ENCODE peak calls at places on chromosomes 4 and X, in five cellular contexts. W is Caki2, Q is tibial artery, Z is EH, L is ovary. O is an unnamed sample.

GRCh38 chr4:73222466-73223257 is 35.9 kb downstream of the ANKRD17 start:
- DNase-seq in W (peak; percentile 76), Q (no peak), Z (peak; percentile 94), L (peak; percentile 32), O (no peak)

GRCh38 chr4:142846729-142847606 is 867 bp upstream of the INPP4B start:
- DNase-seq in W (no peak), Q (peak; percentile 67), Z (peak; percentile 49), L (peak; percentile 19), O (peak; percentile 48)

GRCh38 chr4:76301068-76301774 is 5.3 kb upstream of the STBD1 start:
- DNase-seq in W (peak; percentile 81), Q (no peak), Z (peak; percentile 86), L (no peak), O (no peak)

GRCh38 chr4:162163892-162164759 is at the start of gene FSTL5:
- DNase-seq in W (peak; percentile 92), Q (peak; percentile 55), Z (peak; percentile 12), L (peak; percentile 10), O (peak; percentile 81)

GRCh38 chrX:12463873-12464272 is 325.6 kb downstream of the FRMPD4 start:
- DNase-seq in W (no peak), Q (no peak), Z (no peak), L (no peak), O (no peak)

GRCh38 chr4:107721436-107722090 is 1.5 kb upstream of the PAPSS1 start:
- DNase-seq in W (no peak), Q (no peak), Z (no peak), L (peak; percentile 29), O (peak; percentile 77)

GRCh38 chr4:132619968-132620367 is 529.1 kb upstream of the PCDH10 start:
- DNase-seq in W (no peak), Q (no peak), Z (no peak), L (no peak), O (no peak)

GRCh38 chrX:48890934-48891401 is 6.6 kb downstream of the TIMM17B start:
- DNase-seq in W (peak; percentile 24), Q (no peak), Z (no peak), L (no peak), O (no peak)

GRCh38 chr4:114386637-114387233 is 211.9 kb upstream of the UGT8 start:
- DNase-seq in W (peak; percentile 30), Q (no peak), Z (peak; percentile 54), L (no peak), O (no peak)

GRCh38 chrX:67619253-67619652 is 75.4 kb downstream of the AR start:
- DNase-seq in W (peak; percentile 78), Q (no peak), Z (peak; percentile 85), L (no peak), O (no peak)

GRCh38 chr4:142925161-142925560 is 79.1 kb upstream of the INPP4B start:
- DNase-seq in W (no peak), Q (no peak), Z (no peak), L (no peak), O (no peak)

GRCh38 chr4:110633358-110634319 is 10.8 kb upstream of the PITX2 start:
- DNase-seq in W (no peak), Q (no peak), Z (no peak), L (no peak), O (no peak)

GRCh38 chr4:6022607-6023288 is 4.5 kb upstream of the C4orf50 start:
- DNase-seq in W (no peak), Q (no peak), Z (no peak), L (no peak), O (no peak)

GRCh38 chr4:89572224-89572858 is 264.6 kb downstream of the SNCA start:
- DNase-seq in W (peak; percentile 4), Q (no peak), Z (no peak), L (no peak), O (no peak)

GRCh38 chr4:164440196-164440595 is 313.7 kb upstream of the SMIM31 start:
- DNase-seq in W (peak; percentile 74), Q (no peak), Z (no peak), L (no peak), O (no peak)

GRCh38 chr4:25703731-25704388 is 48.2 kb downstream of the SLC34A2 start:
- DNase-seq in W (peak; percentile 43), Q (no peak), Z (peak; percentile 60), L (no peak), O (no peak)

GRCh38 chr4:40427138-40427537 is 92.0 kb downstream of the CHRNA9 start:
- DNase-seq in W (no peak), Q (no peak), Z (no peak), L (no peak), O (no peak)

GRCh38 chr4:84957509-84958420 is 8.7 kb downstream of the WDFY3 start:
- DNase-seq in W (peak; percentile 93), Q (no peak), Z (peak; percentile 55), L (no peak), O (no peak)

GRCh38 chr4:7124643-7125442 is 57.0 kb upstream of the GRPEL1 start:
- DNase-seq in W (peak; percentile 90), Q (peak; percentile 85), Z (peak; percentile 82), L (peak; percentile 76), O (no peak)

GRCh38 chrX:78105944-78106650 is 2.0 kb downstream of the PGK1 start:
- DNase-seq in W (no peak), Q (no peak), Z (peak; percentile 14), L (no peak), O (no peak)

GRCh38 chr4:48138936-48139335 is 4.9 kb upstream of the TXK start:
- DNase-seq in W (no peak), Q (no peak), Z (no peak), L (no peak), O (no peak)

GRCh38 chr4:166165829-166166420 is 292.9 kb downstream of the TLL1 start:
- DNase-seq in W (peak; percentile 33), Q (no peak), Z (peak; percentile 75), L (no peak), O (no peak)

GRCh38 chrX:67288958-67289641 is 254.7 kb upstream of the AR start:
- DNase-seq in W (no peak), Q (no peak), Z (peak; percentile 25), L (peak; percentile 15), O (no peak)

GRCh38 chr4:11428701-11429571 is at the start of gene HS3ST1:
- DNase-seq in W (peak; percentile 93), Q (peak; percentile 84), Z (no peak), L (peak; percentile 93), O (peak; percentile 89)

GRCh38 chr4:104129243-104129642 is 365.5 kb downstream of the CXXC4 start:
- DNase-seq in W (no peak), Q (no peak), Z (no peak), L (no peak), O (no peak)

GRCh38 chr4:81003549-81004240 is 26.8 kb upstream of the BMP3 start:
- DNase-seq in W (no peak), Q (no peak), Z (no peak), L (no peak), O (no peak)

GRCh38 chr4:53537606-53538005 is 53.7 kb downstream of the LNX1 start:
- DNase-seq in W (no peak), Q (no peak), Z (no peak), L (no peak), O (no peak)

GRCh38 chr4:25032126-25032525 is 1.4 kb upstream of the LGI2 start:
- DNase-seq in W (no peak), Q (no peak), Z (peak; percentile 10), L (no peak), O (no peak)

GRCh38 chr4:158535130-158535614 is 13.5 kb downstream of the RXFP1 start:
- DNase-seq in W (peak; percentile 60), Q (no peak), Z (peak; percentile 87), L (no peak), O (no peak)

GRCh38 chr4:23279377-23279988 is 586.7 kb downstream of the GBA3 start:
- DNase-seq in W (no peak), Q (no peak), Z (no peak), L (no peak), O (no peak)

GRCh38 chr4:92265798-92266197 is 38.0 kb upstream of the GRID2 start:
- DNase-seq in W (no peak), Q (no peak), Z (no peak), L (no peak), O (no peak)

GRCh38 chr4:9703391-9703790 is 78.0 kb upstream of the DRD5 start:
- DNase-seq in W (no peak), Q (peak; percentile 73), Z (peak; percentile 10), L (peak; percentile 41), O (peak; percentile 41)

GRCh38 chr4:177281544-177281943 is 28.1 kb upstream of the NEIL3 start:
- DNase-seq in W (no peak), Q (no peak), Z (peak; percentile 35), L (no peak), O (no peak)

GRCh38 chrX:145821291-145821897 is 3.8 kb downstream of the SLITRK2 start:
- DNase-seq in W (no peak), Q (no peak), Z (no peak), L (no peak), O (no peak)

GRCh38 chr4:109912706-109913621 is at the start of gene EGF:
- DNase-seq in W (peak; percentile 75), Q (no peak), Z (peak; percentile 78), L (no peak), O (no peak)

O was measured in left lung.